ENCODE peak calls at places on chromosome 4, in seven cellular contexts. One of them, this sample, is unnamed.

GRCh38 chr4:159444668-159445067 is 341.8 kb downstream of the RAPGEF2 start:
- DNase-seq in Peyer's patch: no peak
- DNase-seq in upper lobe of right lung: no peak
- DNase-seq in retinal pigment epithelial cell: no peak
- DNase-seq in endodermal cell: no peak
- DNase-seq in fibroblast of lung: peak
- DNase-seq in hepatocyte: no peak
- DNase-seq in this sample: no peak

GRCh38 chr4:47451657-47452056 is 11.8 kb downstream of the COMMD8 start:
- DNase-seq in Peyer's patch: no peak
- DNase-seq in upper lobe of right lung: no peak
- DNase-seq in retinal pigment epithelial cell: no peak
- DNase-seq in endodermal cell: no peak
- DNase-seq in fibroblast of lung: peak
- DNase-seq in hepatocyte: no peak
- DNase-seq in this sample: no peak

GRCh38 chr4:143406523-143406922 is 69.8 kb downstream of the GAB1 start:
- DNase-seq in Peyer's patch: peak
- DNase-seq in upper lobe of right lung: no peak
- DNase-seq in retinal pigment epithelial cell: no peak
- DNase-seq in endodermal cell: no peak
- DNase-seq in fibroblast of lung: peak
- DNase-seq in hepatocyte: peak
- DNase-seq in this sample: peak

GRCh38 chr4:28226962-28227361 is 1366.3 kb downstream of the STIM2 start:
- DNase-seq in Peyer's patch: no peak
- DNase-seq in upper lobe of right lung: no peak
- DNase-seq in retinal pigment epithelial cell: peak
- DNase-seq in endodermal cell: no peak
- DNase-seq in fibroblast of lung: no peak
- DNase-seq in hepatocyte: no peak
- DNase-seq in this sample: no peak

GRCh38 chr4:24778427-24779225 is 16.7 kb upstream of the SOD3 start:
- DNase-seq in Peyer's patch: peak
- DNase-seq in upper lobe of right lung: no peak
- DNase-seq in retinal pigment epithelial cell: no peak
- DNase-seq in endodermal cell: no peak
- DNase-seq in fibroblast of lung: peak
- DNase-seq in hepatocyte: peak
- DNase-seq in this sample: no peak

GRCh38 chr4:128463006-128463405 is 175.4 kb upstream of the PGRMC2 start:
- DNase-seq in Peyer's patch: no peak
- DNase-seq in upper lobe of right lung: no peak
- DNase-seq in retinal pigment epithelial cell: no peak
- DNase-seq in endodermal cell: no peak
- DNase-seq in fibroblast of lung: no peak
- DNase-seq in hepatocyte: no peak
- DNase-seq in this sample: no peak

GRCh38 chr4:176883681-176884418 is 91.1 kb upstream of the VEGFC start:
- DNase-seq in Peyer's patch: no peak
- DNase-seq in upper lobe of right lung: no peak
- DNase-seq in retinal pigment epithelial cell: peak
- DNase-seq in endodermal cell: no peak
- DNase-seq in fibroblast of lung: peak
- DNase-seq in hepatocyte: no peak
- DNase-seq in this sample: no peak

GRCh38 chr4:53089940-53090729 is 228.0 kb downstream of the RASL11B start:
- DNase-seq in Peyer's patch: no peak
- DNase-seq in upper lobe of right lung: no peak
- DNase-seq in retinal pigment epithelial cell: no peak
- DNase-seq in endodermal cell: no peak
- DNase-seq in fibroblast of lung: no peak
- DNase-seq in hepatocyte: peak
- DNase-seq in this sample: no peak

GRCh38 chr4:106021737-106022410 is 126.6 kb downstream of the NPNT start:
- DNase-seq in Peyer's patch: no peak
- DNase-seq in upper lobe of right lung: no peak
- DNase-seq in retinal pigment epithelial cell: no peak
- DNase-seq in endodermal cell: no peak
- DNase-seq in fibroblast of lung: peak
- DNase-seq in hepatocyte: no peak
- DNase-seq in this sample: no peak

GRCh38 chr4:71209161-71209560 is 129.7 kb upstream of the SLC4A4 start:
- DNase-seq in Peyer's patch: no peak
- DNase-seq in upper lobe of right lung: no peak
- DNase-seq in retinal pigment epithelial cell: no peak
- DNase-seq in endodermal cell: no peak
- DNase-seq in fibroblast of lung: peak
- DNase-seq in hepatocyte: no peak
- DNase-seq in this sample: peak

GRCh38 chr4:8895295-8895694 is 23.7 kb upstream of the HMX1 start:
- DNase-seq in Peyer's patch: no peak
- DNase-seq in upper lobe of right lung: no peak
- DNase-seq in retinal pigment epithelial cell: no peak
- DNase-seq in endodermal cell: no peak
- DNase-seq in fibroblast of lung: no peak
- DNase-seq in hepatocyte: no peak
- DNase-seq in this sample: no peak

GRCh38 chr4:8894424-8894816 is 22.8 kb upstream of the HMX1 start:
- DNase-seq in Peyer's patch: no peak
- DNase-seq in upper lobe of right lung: no peak
- DNase-seq in retinal pigment epithelial cell: no peak
- DNase-seq in endodermal cell: no peak
- DNase-seq in fibroblast of lung: no peak
- DNase-seq in hepatocyte: no peak
- DNase-seq in this sample: no peak

GRCh38 chr4:8897768-8898167 is 26.1 kb upstream of the HMX1 start:
- DNase-seq in Peyer's patch: no peak
- DNase-seq in upper lobe of right lung: no peak
- DNase-seq in retinal pigment epithelial cell: no peak
- DNase-seq in endodermal cell: no peak
- DNase-seq in fibroblast of lung: no peak
- DNase-seq in hepatocyte: no peak
- DNase-seq in this sample: no peak

GRCh38 chr4:8896071-8896470 is 24.4 kb upstream of the HMX1 start:
- DNase-seq in Peyer's patch: no peak
- DNase-seq in upper lobe of right lung: no peak
- DNase-seq in retinal pigment epithelial cell: no peak
- DNase-seq in endodermal cell: no peak
- DNase-seq in fibroblast of lung: no peak
- DNase-seq in hepatocyte: no peak
- DNase-seq in this sample: no peak

GRCh38 chr4:8896506-8896905 is 24.9 kb upstream of the HMX1 start:
- DNase-seq in Peyer's patch: no peak
- DNase-seq in upper lobe of right lung: no peak
- DNase-seq in retinal pigment epithelial cell: no peak
- DNase-seq in endodermal cell: no peak
- DNase-seq in fibroblast of lung: no peak
- DNase-seq in hepatocyte: no peak
- DNase-seq in this sample: no peak
- H3K4me3 ChIP-seq in Peyer's patch: no peak
- H3K4me3 ChIP-seq in upper lobe of right lung: no peak
- H3K4me3 ChIP-seq in retinal pigment epithelial cell: no peak
- H3K4me3 ChIP-seq in endodermal cell: no peak
- H3K4me3 ChIP-seq in fibroblast of lung: no peak
- H3K4me3 ChIP-seq in hepatocyte: no peak
- H3K4me3 ChIP-seq in this sample: no peak

GRCh38 chr4:6986781-6987565 is 56.2 kb upstream of the TADA2B start:
- DNase-seq in Peyer's patch: peak
- DNase-seq in upper lobe of right lung: peak
- DNase-seq in retinal pigment epithelial cell: peak
- DNase-seq in endodermal cell: peak
- DNase-seq in fibroblast of lung: peak
- DNase-seq in hepatocyte: peak
- DNase-seq in this sample: no peak

GRCh38 chr4:6984611-6985115 is 58.5 kb upstream of the TADA2B start:
- DNase-seq in Peyer's patch: no peak
- DNase-seq in upper lobe of right lung: no peak
- DNase-seq in retinal pigment epithelial cell: no peak
- DNase-seq in endodermal cell: no peak
- DNase-seq in fibroblast of lung: peak
- DNase-seq in hepatocyte: no peak
- DNase-seq in this sample: no peak

GRCh38 chr4:6987566-6987920 is 55.6 kb upstream of the TADA2B start:
- DNase-seq in Peyer's patch: no peak
- DNase-seq in upper lobe of right lung: no peak
- DNase-seq in retinal pigment epithelial cell: no peak
- DNase-seq in endodermal cell: peak
- DNase-seq in fibroblast of lung: peak
- DNase-seq in hepatocyte: peak
- DNase-seq in this sample: no peak

GRCh38 chr4:6986067-6986780 is 56.9 kb upstream of the TADA2B start:
- DNase-seq in Peyer's patch: no peak
- DNase-seq in upper lobe of right lung: no peak
- DNase-seq in retinal pigment epithelial cell: no peak
- DNase-seq in endodermal cell: peak
- DNase-seq in fibroblast of lung: peak
- DNase-seq in hepatocyte: peak
- DNase-seq in this sample: no peak

DNA sequence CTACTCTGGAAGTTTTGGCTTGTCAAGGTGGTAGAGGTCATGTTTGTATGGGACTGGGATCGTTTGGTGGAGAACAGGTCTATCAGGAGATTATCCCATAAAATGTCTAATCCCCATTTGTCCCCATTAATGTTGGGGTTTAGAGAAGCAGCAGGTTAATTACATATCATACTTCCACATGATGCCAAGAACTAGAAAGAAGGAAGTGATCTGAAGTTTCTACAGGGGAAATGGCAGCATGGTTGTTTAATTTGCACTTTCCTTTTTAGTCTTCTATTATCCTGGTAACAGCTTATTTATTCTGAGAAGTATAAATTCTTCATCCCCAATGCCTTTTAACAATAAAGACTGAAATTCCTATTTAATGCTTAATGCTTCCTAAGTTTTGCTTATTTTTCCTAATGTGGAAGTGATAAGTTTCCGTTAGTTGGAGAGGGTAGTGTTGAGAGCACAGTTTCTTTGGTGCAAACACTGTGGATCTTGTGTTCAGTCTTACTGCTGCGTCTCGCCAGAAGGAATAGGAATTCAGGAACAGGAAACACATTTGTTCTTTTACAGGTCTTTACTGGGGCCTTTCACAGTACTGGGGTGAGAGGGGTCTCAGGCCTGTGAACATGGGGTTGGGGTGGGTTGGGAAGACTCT is 59.6 kb upstream of the TADA2B start:
- DNase-seq in Peyer's patch: no peak
- DNase-seq in upper lobe of right lung: no peak
- DNase-seq in retinal pigment epithelial cell: no peak
- DNase-seq in endodermal cell: no peak
- DNase-seq in fibroblast of lung: no peak
- DNase-seq in hepatocyte: no peak
- DNase-seq in this sample: no peak
- TF ChIP-seq CTCF in Peyer's patch: no peak
- TF ChIP-seq CTCF in upper lobe of right lung: no peak
- TF ChIP-seq CTCF in retinal pigment epithelial cell: no peak
- TF ChIP-seq CTCF in endodermal cell: no peak
- TF ChIP-seq CTCF in fibroblast of lung: no peak
- TF ChIP-seq CTCF in hepatocyte: no peak
- TF ChIP-seq CTCF in this sample: no peak

DNA sequence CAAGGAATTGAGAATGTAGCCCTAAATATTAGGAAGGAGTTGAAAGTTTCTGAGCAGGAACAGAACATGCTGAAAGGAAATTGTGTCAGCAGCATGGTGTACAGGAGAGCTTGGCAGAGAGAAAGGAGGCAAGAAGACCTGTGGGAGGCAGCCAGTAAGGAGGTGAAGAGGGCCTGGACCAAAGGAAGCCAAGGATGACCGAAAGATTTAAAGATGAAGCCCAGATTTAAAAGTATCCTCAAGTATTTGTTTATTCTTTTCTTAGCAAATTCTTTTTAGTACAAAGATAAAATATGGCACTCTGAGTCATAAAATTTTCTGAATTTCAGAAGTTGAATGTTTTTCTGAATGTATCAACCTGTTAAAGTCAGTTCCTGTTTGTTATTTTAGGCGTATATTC is 3.5 kb downstream of the PKD2 start:
- DNase-seq in Peyer's patch: no peak
- DNase-seq in upper lobe of right lung: no peak
- DNase-seq in retinal pigment epithelial cell: no peak
- DNase-seq in endodermal cell: no peak
- DNase-seq in fibroblast of lung: peak
- DNase-seq in hepatocyte: no peak
- DNase-seq in this sample: no peak
- H3K4me3 ChIP-seq in Peyer's patch: no peak
- H3K4me3 ChIP-seq in upper lobe of right lung: no peak
- H3K4me3 ChIP-seq in retinal pigment epithelial cell: no peak
- H3K4me3 ChIP-seq in endodermal cell: peak
- H3K4me3 ChIP-seq in fibroblast of lung: peak
- H3K4me3 ChIP-seq in hepatocyte: no peak
- H3K4me3 ChIP-seq in this sample: peak

DNA sequence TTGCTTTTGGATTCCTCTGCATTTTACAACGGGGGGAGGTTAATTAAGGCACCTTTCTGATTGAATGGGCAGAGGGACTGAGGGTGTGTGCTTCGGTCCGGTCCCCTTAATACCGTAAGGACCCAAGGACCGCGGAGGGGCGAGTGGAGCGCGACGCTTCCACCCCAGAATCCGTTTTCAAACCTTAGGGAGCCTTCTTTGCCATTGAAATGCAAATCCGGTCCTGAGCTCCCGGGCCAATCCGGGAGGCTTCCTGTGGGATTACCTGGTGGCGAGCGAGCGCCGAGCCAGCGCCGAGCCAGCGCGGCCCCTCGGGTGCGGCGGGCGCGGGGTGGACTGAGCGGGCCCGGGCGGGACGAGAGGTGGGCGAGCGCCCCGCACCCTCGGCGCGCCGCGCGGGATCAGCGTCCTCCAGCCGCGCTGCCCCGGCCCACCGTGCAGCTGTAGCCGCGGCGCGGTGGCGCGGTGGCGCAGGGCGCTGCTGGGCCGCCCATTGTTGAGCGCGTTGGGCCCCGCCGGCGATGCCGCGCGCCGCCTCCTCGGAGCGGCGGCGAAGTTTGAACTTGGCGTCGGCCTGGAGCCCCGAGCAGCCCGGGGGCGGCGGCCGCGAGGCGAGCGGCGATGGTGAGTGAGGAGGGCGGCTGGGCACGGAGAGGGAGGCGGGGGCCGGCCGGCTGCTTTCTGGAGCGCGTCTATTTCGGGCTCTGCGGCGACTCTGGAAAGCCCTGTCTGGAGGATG is 208.7 kb downstream of the SOWAHB start:
- DNase-seq in Peyer's patch: no peak
- DNase-seq in upper lobe of right lung: peak
- DNase-seq in retinal pigment epithelial cell: no peak
- DNase-seq in endodermal cell: peak
- DNase-seq in fibroblast of lung: peak
- DNase-seq in hepatocyte: peak
- DNase-seq in this sample: no peak
- TF ChIP-seq CTCF in Peyer's patch: no peak
- TF ChIP-seq CTCF in upper lobe of right lung: no peak
- TF ChIP-seq CTCF in retinal pigment epithelial cell: no peak
- TF ChIP-seq CTCF in endodermal cell: no peak
- TF ChIP-seq CTCF in fibroblast of lung: no peak
- TF ChIP-seq CTCF in hepatocyte: peak
- TF ChIP-seq CTCF in this sample: no peak

GRCh38 chr4:174263445-174263736 is 20.1 kb downstream of the FBXO8 start:
- DNase-seq in Peyer's patch: no peak
- DNase-seq in upper lobe of right lung: no peak
- DNase-seq in retinal pigment epithelial cell: no peak
- DNase-seq in endodermal cell: no peak
- DNase-seq in fibroblast of lung: no peak
- DNase-seq in hepatocyte: no peak
- DNase-seq in this sample: no peak
- H3K4me3 ChIP-seq in Peyer's patch: no peak
- H3K4me3 ChIP-seq in upper lobe of right lung: no peak
- H3K4me3 ChIP-seq in retinal pigment epithelial cell: no peak
- H3K4me3 ChIP-seq in endodermal cell: no peak
- H3K4me3 ChIP-seq in fibroblast of lung: no peak
- H3K4me3 ChIP-seq in hepatocyte: no peak
- H3K4me3 ChIP-seq in this sample: no peak

This sample was measured in epithelial cell of proximal tubule.